ENCODE peak calls at places on chromosome 7, in seven cellular contexts. One of them, this sample, is unnamed.

GRCh38 chr7:95126053-95126709 is 198.2 kb downstream of the PON1 start:
- DNase-seq in BJ: no peak
- DNase-seq in GM13976: no peak
- DNase-seq in Peyer's patch: no peak
- DNase-seq in mammary epithelial cell: no peak
- DNase-seq in fibroblast of villous mesenchyme: no peak
- DNase-seq in AG04450: no peak
- DNase-seq in this sample: no peak

GRCh38 chr7:17915168-17915567 is 25.1 kb downstream of the SNX13 start:
- DNase-seq in GM13976: no peak
- DNase-seq in BJ: no peak
- DNase-seq in Peyer's patch: no peak
- DNase-seq in fibroblast of villous mesenchyme: no peak
- DNase-seq in AG04450: no peak
- DNase-seq in mammary epithelial cell: no peak
- DNase-seq in this sample: no peak

GRCh38 chr7:155369-156000 is 36.9 kb upstream of the FAM20C start:
- DNase-seq in BJ: no peak
- DNase-seq in fibroblast of villous mesenchyme: no peak
- DNase-seq in GM13976: no peak
- DNase-seq in mammary epithelial cell: no peak
- DNase-seq in Peyer's patch: no peak
- DNase-seq in AG04450: no peak
- DNase-seq in this sample: no peak

GRCh38 chr7:141074162-141074989 is 512 bp downstream of the TMEM178B start:
- DNase-seq in mammary epithelial cell: no peak
- DNase-seq in fibroblast of villous mesenchyme: peak; percentile 3
- DNase-seq in GM13976: peak; percentile 31
- DNase-seq in Peyer's patch: no peak
- DNase-seq in AG04450: no peak
- DNase-seq in BJ: no peak
- DNase-seq in this sample: no peak

GRCh38 chr7:48035967-48036478 is 680 bp downstream of the C7orf57 start:
- DNase-seq in Peyer's patch: no peak
- DNase-seq in BJ: no peak
- DNase-seq in AG04450: no peak
- DNase-seq in mammary epithelial cell: peak; percentile 17
- DNase-seq in fibroblast of villous mesenchyme: peak; percentile 51
- DNase-seq in GM13976: no peak
- DNase-seq in this sample: peak; percentile 88

GRCh38 chr7:55887786-55888185 is 530 bp downstream of the ZNF713 start:
- DNase-seq in BJ: no peak
- DNase-seq in Peyer's patch: no peak
- DNase-seq in fibroblast of villous mesenchyme: no peak
- DNase-seq in mammary epithelial cell: no peak
- DNase-seq in AG04450: no peak
- DNase-seq in GM13976: peak; percentile 45
- DNase-seq in this sample: no peak

GRCh38 chr7:155796381-155797261 is 15.6 kb downstream of the SHH start:
- DNase-seq in Peyer's patch: peak; percentile 82
- DNase-seq in BJ: no peak
- DNase-seq in mammary epithelial cell: no peak
- DNase-seq in AG04450: no peak
- DNase-seq in fibroblast of villous mesenchyme: peak; percentile 19
- DNase-seq in GM13976: peak; percentile 90
- DNase-seq in this sample: no peak

GRCh38 chr7:39453743-39454355 is 112.4 kb upstream of the YAE1 start:
- DNase-seq in BJ: no peak
- DNase-seq in GM13976: peak; percentile 57
- DNase-seq in mammary epithelial cell: peak; percentile 56
- DNase-seq in AG04450: peak; percentile 21
- DNase-seq in Peyer's patch: peak; percentile 76
- DNase-seq in fibroblast of villous mesenchyme: peak; percentile 58
- DNase-seq in this sample: no peak

GRCh38 chr7:152076324-152076821 is 50.9 kb downstream of the GALNT11 start:
- DNase-seq in BJ: no peak
- DNase-seq in Peyer's patch: peak; percentile 56
- DNase-seq in fibroblast of villous mesenchyme: peak; percentile 20
- DNase-seq in GM13976: no peak
- DNase-seq in AG04450: no peak
- DNase-seq in mammary epithelial cell: no peak
- DNase-seq in this sample: no peak

GRCh38 chr7:105439174-105439893 is 50.6 kb upstream of the SRPK2 start:
- DNase-seq in Peyer's patch: no peak
- DNase-seq in AG04450: peak; percentile 38
- DNase-seq in fibroblast of villous mesenchyme: peak; percentile 34
- DNase-seq in GM13976: no peak
- DNase-seq in BJ: peak; percentile 90
- DNase-seq in mammary epithelial cell: peak; percentile 95
- DNase-seq in this sample: no peak

GRCh38 chr7:80661729-80662128 is 23.3 kb downstream of the CD36 start:
- DNase-seq in fibroblast of villous mesenchyme: no peak
- DNase-seq in BJ: no peak
- DNase-seq in Peyer's patch: no peak
- DNase-seq in GM13976: no peak
- DNase-seq in AG04450: no peak
- DNase-seq in mammary epithelial cell: no peak
- DNase-seq in this sample: no peak

GRCh38 chr7:151694828-151695580 is 175.3 kb upstream of the RHEB start:
- DNase-seq in GM13976: no peak
- DNase-seq in BJ: no peak
- DNase-seq in fibroblast of villous mesenchyme: no peak
- DNase-seq in mammary epithelial cell: no peak
- DNase-seq in Peyer's patch: peak; percentile 70
- DNase-seq in AG04450: no peak
- DNase-seq in this sample: no peak

GRCh38 chr7:153858335-153858734 is 193.9 kb upstream of the DPP6 start:
- DNase-seq in AG04450: no peak
- DNase-seq in BJ: no peak
- DNase-seq in GM13976: no peak
- DNase-seq in Peyer's patch: no peak
- DNase-seq in fibroblast of villous mesenchyme: peak; percentile 83
- DNase-seq in mammary epithelial cell: no peak
- DNase-seq in this sample: no peak

GRCh38 chr7:31065021-31065593 is 13.0 kb downstream of the ADCYAP1R1 start:
- DNase-seq in BJ: no peak
- DNase-seq in AG04450: no peak
- DNase-seq in fibroblast of villous mesenchyme: no peak
- DNase-seq in mammary epithelial cell: no peak
- DNase-seq in GM13976: no peak
- DNase-seq in Peyer's patch: no peak
- DNase-seq in this sample: no peak

GRCh38 chr7:64277630-64278029 is 36.1 kb upstream of the ZNF736 start:
- DNase-seq in Peyer's patch: no peak
- DNase-seq in AG04450: no peak
- DNase-seq in BJ: no peak
- DNase-seq in GM13976: no peak
- DNase-seq in fibroblast of villous mesenchyme: no peak
- DNase-seq in mammary epithelial cell: no peak
- DNase-seq in this sample: no peak

GRCh38 chr7:75814407-75814947 is 871 bp upstream of the CCL24 start:
- DNase-seq in fibroblast of villous mesenchyme: no peak
- DNase-seq in Peyer's patch: no peak
- DNase-seq in BJ: no peak
- DNase-seq in AG04450: no peak
- DNase-seq in GM13976: no peak
- DNase-seq in mammary epithelial cell: no peak
- DNase-seq in this sample: no peak

GRCh38 chr7:133786401-133786937 is 340.7 kb upstream of the LRGUK start:
- DNase-seq in GM13976: no peak
- DNase-seq in mammary epithelial cell: no peak
- DNase-seq in fibroblast of villous mesenchyme: no peak
- DNase-seq in BJ: no peak
- DNase-seq in AG04450: no peak
- DNase-seq in Peyer's patch: no peak
- DNase-seq in this sample: no peak

GRCh38 chr7:133794490-133794889 is 332.6 kb upstream of the LRGUK start:
- DNase-seq in GM13976: no peak
- DNase-seq in mammary epithelial cell: no peak
- DNase-seq in AG04450: no peak
- DNase-seq in BJ: no peak
- DNase-seq in fibroblast of villous mesenchyme: peak; percentile 16
- DNase-seq in Peyer's patch: no peak
- DNase-seq in this sample: no peak

GRCh38 chr7:133790911-133791310 is 336.2 kb upstream of the LRGUK start:
- DNase-seq in fibroblast of villous mesenchyme: no peak
- DNase-seq in BJ: no peak
- DNase-seq in mammary epithelial cell: no peak
- DNase-seq in AG04450: no peak
- DNase-seq in Peyer's patch: no peak
- DNase-seq in GM13976: no peak
- DNase-seq in this sample: no peak

GRCh38 chr7:133795061-133795460 is 332.1 kb upstream of the LRGUK start:
- DNase-seq in GM13976: no peak
- DNase-seq in Peyer's patch: no peak
- DNase-seq in AG04450: no peak
- DNase-seq in BJ: no peak
- DNase-seq in mammary epithelial cell: no peak
- DNase-seq in fibroblast of villous mesenchyme: peak; percentile 35
- DNase-seq in this sample: no peak

DNA sequence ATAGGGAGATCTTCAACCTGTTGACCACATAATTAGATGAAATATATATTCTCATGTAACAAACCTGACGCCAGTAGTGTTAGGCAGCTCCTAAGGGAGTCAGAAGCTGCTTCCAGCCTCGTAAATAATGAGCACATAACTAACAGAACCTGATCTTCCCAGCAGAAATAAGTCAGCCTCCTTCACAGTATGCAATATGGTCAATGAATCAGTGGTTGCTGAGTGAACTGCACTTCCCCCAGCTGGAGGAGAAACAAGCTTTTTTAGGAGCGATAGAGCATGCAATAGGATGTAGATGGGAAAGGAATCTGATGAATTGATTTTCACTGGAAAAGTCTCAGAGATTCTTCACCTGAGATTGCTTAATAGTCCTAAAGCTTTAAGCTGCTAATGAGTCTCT is 337.2 kb upstream of the LRGUK start:
- DNase-seq in GM13976: no peak
- DNase-seq in BJ: no peak
- DNase-seq in AG04450: no peak
- DNase-seq in fibroblast of villous mesenchyme: no peak
- DNase-seq in Peyer's patch: no peak
- DNase-seq in mammary epithelial cell: peak; percentile 62
- DNase-seq in this sample: no peak
- TF ChIP-seq CTCF in GM13976: no peak
- TF ChIP-seq CTCF in BJ: no peak
- TF ChIP-seq CTCF in AG04450: peak; percentile 10
- TF ChIP-seq CTCF in fibroblast of villous mesenchyme: no peak
- TF ChIP-seq CTCF in Peyer's patch: no peak
- TF ChIP-seq CTCF in mammary epithelial cell: no peak
- TF ChIP-seq CTCF in this sample: no peak

GRCh38 chr7:130719550-130719949 is 14.5 kb downstream of the KLF14 start:
- DNase-seq in Peyer's patch: no peak
- DNase-seq in fibroblast of villous mesenchyme: no peak
- DNase-seq in GM13976: no peak
- DNase-seq in AG04450: no peak
- DNase-seq in BJ: no peak
- DNase-seq in mammary epithelial cell: no peak
- DNase-seq in this sample: no peak

GRCh38 chr7:130723784-130724183 is 10.2 kb downstream of the KLF14 start:
- DNase-seq in Peyer's patch: no peak
- DNase-seq in AG04450: no peak
- DNase-seq in BJ: no peak
- DNase-seq in mammary epithelial cell: no peak
- DNase-seq in fibroblast of villous mesenchyme: no peak
- DNase-seq in GM13976: no peak
- DNase-seq in this sample: no peak

DNA sequence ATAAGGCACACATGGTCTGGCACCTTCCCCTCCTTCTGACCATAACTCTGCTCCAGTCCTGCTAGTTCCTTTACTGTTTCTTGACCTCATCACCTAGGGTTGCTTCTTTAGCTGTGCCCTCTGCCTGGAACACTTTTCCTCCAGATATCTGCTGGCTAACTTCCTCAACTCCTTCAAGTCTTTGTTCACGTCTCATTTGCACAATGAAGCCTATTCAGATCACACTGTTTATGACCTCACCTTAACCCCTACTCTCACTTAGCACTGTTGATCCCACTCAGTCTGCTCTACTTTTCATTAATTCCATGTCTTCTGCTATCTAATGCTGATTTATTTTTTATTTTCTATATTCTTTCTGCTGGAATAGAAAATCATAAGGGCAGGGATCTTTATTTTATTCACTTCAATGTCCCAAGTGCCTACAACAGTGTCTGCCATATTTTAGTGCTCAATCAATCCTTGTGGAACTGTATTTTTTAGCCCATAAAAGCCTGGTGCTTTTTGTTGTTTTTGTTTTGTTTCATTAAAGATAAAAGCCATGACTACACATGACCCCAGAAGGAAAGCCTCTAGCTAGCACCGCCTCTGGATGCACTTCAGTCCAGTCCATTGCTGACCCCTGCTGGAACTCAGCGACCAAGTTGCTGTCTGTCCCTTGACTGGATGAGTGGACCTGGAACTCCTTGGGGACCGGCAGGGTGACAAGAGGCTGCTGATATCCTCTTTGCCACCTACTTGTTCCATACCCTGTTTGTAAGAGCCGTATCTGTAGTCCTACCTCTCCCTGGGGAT is 12.3 kb downstream of the KLF14 start:
- DNase-seq in Peyer's patch: peak; percentile 72
- DNase-seq in mammary epithelial cell: peak; percentile 32
- DNase-seq in fibroblast of villous mesenchyme: peak; percentile 85
- DNase-seq in AG04450: peak; percentile 7
- DNase-seq in GM13976: peak; percentile 25
- DNase-seq in BJ: no peak
- DNase-seq in this sample: no peak
- TF ChIP-seq CTCF in Peyer's patch: peak; percentile 16
- TF ChIP-seq CTCF in mammary epithelial cell: peak; percentile 61
- TF ChIP-seq CTCF in fibroblast of villous mesenchyme: peak; percentile 88
- TF ChIP-seq CTCF in AG04450: peak; percentile 71
- TF ChIP-seq CTCF in GM13976: no peak
- TF ChIP-seq CTCF in BJ: peak; percentile 72
- TF ChIP-seq CTCF in this sample: peak; percentile 70

GRCh38 chr7:37414352-37414983 is 34.2 kb downstream of the ELMO1 start:
- DNase-seq in Peyer's patch: no peak
- DNase-seq in AG04450: no peak
- DNase-seq in mammary epithelial cell: no peak
- DNase-seq in GM13976: no peak
- DNase-seq in BJ: no peak
- DNase-seq in fibroblast of villous mesenchyme: no peak
- DNase-seq in this sample: no peak
- TF ChIP-seq CTCF in Peyer's patch: no peak
- TF ChIP-seq CTCF in AG04450: no peak
- TF ChIP-seq CTCF in mammary epithelial cell: no peak
- TF ChIP-seq CTCF in GM13976: no peak
- TF ChIP-seq CTCF in BJ: no peak
- TF ChIP-seq CTCF in fibroblast of villous mesenchyme: no peak
- TF ChIP-seq CTCF in this sample: no peak

DNA sequence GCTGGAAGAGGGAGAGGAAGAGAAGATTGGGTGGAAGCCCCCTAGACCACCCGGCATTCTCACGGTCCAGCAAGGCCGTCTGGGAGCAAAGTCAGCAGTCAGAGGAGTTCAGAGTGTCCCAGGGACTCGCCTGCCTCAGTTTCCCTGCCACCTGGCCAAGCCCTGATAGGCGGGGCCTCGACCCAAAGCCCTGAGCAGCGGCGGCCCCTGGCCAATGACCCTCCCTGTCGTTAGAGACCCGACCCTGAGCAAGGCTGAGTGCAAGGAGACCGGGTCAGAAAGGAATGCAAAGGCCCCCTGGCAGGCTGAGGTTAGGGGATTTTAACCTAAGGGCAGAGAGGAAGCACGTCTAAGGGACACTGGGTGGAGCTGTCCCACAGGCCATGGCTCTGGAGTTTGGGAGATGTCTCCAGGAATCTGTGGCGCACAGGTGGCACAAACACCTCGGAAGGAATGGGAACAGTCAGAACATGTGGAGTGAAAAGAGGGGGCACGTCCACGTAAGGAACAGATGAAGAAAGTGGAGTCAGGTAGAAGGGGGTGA is 196.8 kb upstream of the PDE1C start:
- DNase-seq in AG04450: no peak
- DNase-seq in mammary epithelial cell: no peak
- DNase-seq in BJ: no peak
- DNase-seq in Peyer's patch: no peak
- DNase-seq in GM13976: no peak
- DNase-seq in fibroblast of villous mesenchyme: no peak
- DNase-seq in this sample: peak; percentile 81
- TF ChIP-seq CTCF in AG04450: no peak
- TF ChIP-seq CTCF in mammary epithelial cell: no peak
- TF ChIP-seq CTCF in BJ: no peak
- TF ChIP-seq CTCF in Peyer's patch: no peak
- TF ChIP-seq CTCF in GM13976: no peak
- TF ChIP-seq CTCF in fibroblast of villous mesenchyme: no peak
- TF ChIP-seq CTCF in this sample: no peak